ENCODE peak calls at places on chromosomes 4 and X, in ten cellular contexts. M is AML-193; V is activated T-helper 1 cell treated with anti-CD3 and anti-CD28 coated beads, Interleukin-2, amount 50 U/mL, for 16 hours; P is GM04504; J is Kasumi-1; I is DMS53; R is H9; N is fibroblast of the aortic adventitia; W is activated CD4-positive, alpha-beta T cell treated with anti-CD3 and anti-CD28 coated beads, Interleukin-2, amount 50 U/mL, for 24 hours; Q is naive thymus-derived CD4-positive, alpha-beta T cell. K is an unnamed sample.

GRCh38 chrX:70621743-70622142 is 177.1 kb downstream of the DLG3 start:
- DNase-seq in P (no peak), V (no peak), Q (no peak), J (no peak), M (no peak), N (no peak), I (no peak), R (no peak), W (no peak), K (no peak)

GRCh38 chrX:23904096-23904495 is 3.6 kb downstream of the APOO start:
- DNase-seq in R (peak), N (peak), P (no peak), M (no peak), Q (no peak), W (no peak), I (peak), V (no peak), J (no peak), K (peak)

GRCh38 chrX:63349307-63349706 is 1.8 kb downstream of the SPIN4 start:
- DNase-seq in N (peak), M (no peak), R (no peak), P (no peak), J (no peak), Q (no peak), I (peak), V (no peak), W (no peak), K (peak)

GRCh38 chr4:140359571-140360427 is 13.6 kb upstream of the SCOC start:
- DNase-seq in Q (peak), W (peak), N (peak), V (peak), P (peak), M (peak), J (peak), I (peak), R (peak), K (peak)

GRCh38 chr4:94758700-94759399 is 1.1 kb downstream of the BMPR1B start:
- DNase-seq in M (no peak), I (peak), J (no peak), R (peak), N (no peak), V (no peak), W (no peak), Q (no peak), P (no peak), K (no peak)

GRCh38 chrX:22310779-22311178 is 38.1 kb downstream of the CBLL2 start:
- DNase-seq in R (no peak), V (no peak), N (peak), I (no peak), Q (no peak), M (no peak), J (no peak), W (no peak), P (no peak), K (no peak)

GRCh38 chr4:146190393-146190910 is 14.9 kb downstream of the LSM6 start:
- DNase-seq in Q (no peak), M (no peak), V (no peak), R (no peak), P (no peak), J (no peak), W (no peak), I (no peak), N (no peak), K (no peak)

GRCh38 chr4:76764251-76764650 is 133.7 kb downstream of the SOWAHB start:
- DNase-seq in M (no peak), P (no peak), V (no peak), N (peak), R (no peak), W (no peak), Q (no peak), I (no peak), J (no peak), K (no peak)

GRCh38 chr4:25908491-25908901 is 5.5 kb upstream of the SMIM20 start:
- DNase-seq in N (peak), V (no peak), R (no peak), P (peak), Q (no peak), W (no peak), I (peak), M (no peak), J (peak), K (peak)

GRCh38 chrX:118536687-118537461 is 41.3 kb downstream of the DOCK11 start:
- DNase-seq in V (peak), M (no peak), I (peak), Q (peak), N (peak), J (peak), W (no peak), P (no peak), R (no peak), K (peak)

GRCh38 chrX:50168305-50168704 is 32.5 kb downstream of the AKAP4 start:
- DNase-seq in M (no peak), V (no peak), J (no peak), I (no peak), P (no peak), N (no peak), W (no peak), Q (no peak), R (no peak), K (no peak)

GRCh38 chrX:51852096-51852495 is 41.3 kb upstream of the MAGED1 start:
- DNase-seq in W (no peak), Q (no peak), P (no peak), V (no peak), R (no peak), J (no peak), N (no peak), M (no peak), I (no peak), K (no peak)

GRCh38 chrX:119399772-119400101 is 601 bp downstream of the SLC25A43 start:
- DNase-seq in W (no peak), M (no peak), Q (no peak), P (no peak), V (no peak), N (peak), I (peak), J (no peak), R (no peak), K (no peak)

GRCh38 chr4:64777286-64777685 is 368.0 kb upstream of the TECRL start:
- DNase-seq in R (no peak), J (no peak), N (no peak), V (no peak), W (no peak), M (no peak), P (no peak), Q (no peak), I (no peak), K (no peak)

GRCh38 chr4:27701563-27701962 is 840.9 kb downstream of the STIM2 start:
- DNase-seq in J (no peak), P (no peak), V (no peak), W (no peak), I (no peak), Q (no peak), N (no peak), M (no peak), R (no peak), K (no peak)

GRCh38 chr4:186260117-186260503 is 5.9 kb upstream of the F11 start:
- DNase-seq in P (no peak), N (no peak), J (no peak), I (no peak), V (no peak), M (no peak), R (no peak), Q (no peak), W (no peak), K (no peak)

GRCh38 chr4:55635282-55635681 is 816 bp downstream of the NMU start:
- DNase-seq in P (no peak), Q (no peak), R (peak), N (no peak), V (no peak), M (no peak), J (no peak), W (no peak), I (peak), K (no peak)

GRCh38 chrX:3518870-3519269 is 172.4 kb upstream of the MXRA5 start:
- DNase-seq in P (peak), Q (no peak), J (no peak), R (peak), N (peak), V (no peak), W (no peak), M (no peak), I (no peak), K (peak)

GRCh38 chr4:3717241-3717640 is 48.9 kb upstream of the ADRA2C start:
- DNase-seq in P (no peak), I (no peak), R (no peak), M (no peak), Q (no peak), V (no peak), N (no peak), W (no peak), J (no peak), K (no peak)

GRCh38 chr4:167826281-167826680 is 266.1 kb upstream of the ANXA10 start:
- DNase-seq in P (no peak), I (no peak), Q (no peak), N (peak), M (peak), J (peak), R (no peak), W (no peak), V (no peak), K (no peak)

GRCh38 chr4:78775278-78776030 is 696 bp upstream of the BMP2K start:
- DNase-seq in J (peak), W (peak), Q (peak), V (peak), N (peak), M (peak), P (peak), R (peak), I (peak), K (peak)

GRCh38 chr4:155371432-155372043 is 5.2 kb downstream of the MAP9 start:
- DNase-seq in M (peak), Q (no peak), J (peak), W (no peak), V (no peak), N (peak), R (no peak), I (peak), P (no peak), K (no peak)

GRCh38 chrX:96650023-96650422 is 34.6 kb upstream of the DIAPH2 start:
- DNase-seq in J (no peak), W (no peak), R (no peak), Q (no peak), P (no peak), M (no peak), I (no peak), N (no peak), V (no peak), K (no peak)

GRCh38 chrX:119981286-119982070 is 37.9 kb upstream of the NKAP start:
- DNase-seq in Q (no peak), W (no peak), J (peak), V (no peak), I (peak), N (peak), R (peak), M (peak), P (peak), K (peak)

GRCh38 chr4:122285285-122285684 is 93.5 kb upstream of the ADAD1 start:
- DNase-seq in R (no peak), V (no peak), J (no peak), N (no peak), Q (no peak), I (no peak), W (no peak), M (no peak), P (no peak), K (no peak)

GRCh38 chrX:19682712-19683331 is 167.5 kb upstream of the MAP3K15 start:
- DNase-seq in N (peak), P (peak), I (peak), J (peak), V (peak), M (no peak), R (peak), Q (peak), W (peak), K (peak)

GRCh38 chrX:133390647-133391046 is 24.6 kb downstream of the GPC4 start:
- DNase-seq in P (no peak), R (no peak), W (no peak), Q (no peak), J (no peak), V (no peak), M (no peak), I (peak), N (no peak), K (peak)

GRCh38 chr4:19214591-19214990 is 1037.1 kb upstream of the SLIT2 start:
- DNase-seq in I (no peak), J (no peak), V (no peak), Q (no peak), R (no peak), P (no peak), M (no peak), N (no peak), W (no peak), K (no peak)

K was measured in pons.